ENCODE peak calls at places on chromosomes 13 and 19, in six cellular contexts. V, R, I, M, Z and S are unnamed samples. For H3K9me3, the result is how much of the 10 kb centered on the place peaks cover.

GRCh38 chr19:5078666-5079409 is 109.9 kb downstream of the KDM4B start:
- DNase-seq in V (no peak), R (no peak), I (no peak), M (no peak), Z (no peak), S (no peak)

GRCh38 chr13:55307909-55308308 is 1832.8 kb upstream of the PRR20A start:
- DNase-seq in V (no peak), R (no peak), I (no peak), M (no peak), Z (no peak), S (no peak)

GRCh38 chr19:18373892-18374629 is 11.9 kb upstream of the GDF15 start:
- DNase-seq in V (no peak), R (peak), I (peak), M (peak), Z (peak), S (no peak)

GRCh38 chr19:28482221-28482620 is 730.7 kb downstream of the UQCRFS1 start:
- DNase-seq in V (no peak), R (no peak), I (no peak), M (no peak), Z (no peak), S (no peak)

GRCh38 chr13:56752630-56753029 is 388.1 kb upstream of the PRR20A start:
- DNase-seq in V (no peak), R (no peak), I (no peak), M (no peak), Z (no peak), S (no peak)

GRCh38 chr13:60001892-60002291 is 161.8 kb downstream of the DIAPH3 start:
- DNase-seq in V (no peak), R (peak), I (no peak), M (no peak), Z (no peak), S (no peak)

GRCh38 chr13:24097064-24097463 is 63.5 kb upstream of the SPATA13 start:
- DNase-seq in V (no peak), R (peak), I (no peak), M (no peak), Z (no peak), S (no peak)

GRCh38 chr13:66860868-66861447 is 369.2 kb downstream of the PCDH9 start:
- DNase-seq in V (no peak), R (no peak), I (no peak), M (no peak), Z (no peak), S (no peak)

GRCh38 chr19:38685666-38686529 is 38.4 kb downstream of the ACTN4 start:
- DNase-seq in V (peak), R (peak), I (no peak), M (peak), Z (no peak), S (peak)

GRCh38 chr19:34345934-34346333 is 19.1 kb upstream of the GPI start:
- DNase-seq in V (peak), R (peak), I (peak), M (peak), Z (no peak), S (peak)

GRCh38 chr19:39568604-39569003 is 28.6 kb upstream of the EID2 start:
- DNase-seq in V (no peak), R (peak), I (no peak), M (no peak), Z (no peak), S (no peak)

GRCh38 chr13:99265823-99266426 is 7.7 kb upstream of the GPR18 start:
- DNase-seq in V (no peak), R (peak), I (no peak), M (peak), Z (no peak), S (no peak)

GRCh38 chr13:26601669-26602068 is 44.2 kb downstream of the WASF3 start:
- DNase-seq in V (no peak), R (peak), I (no peak), M (no peak), Z (no peak), S (no peak)

GRCh38 chr13:51916962-51917361 is 55.2 kb downstream of the CCDC70 start:
- DNase-seq in V (no peak), R (no peak), I (no peak), M (no peak), Z (no peak), S (no peak)

GRCh38 chr19:43504426-43505185 is at the start of gene PHLDB3:
- DNase-seq in V (no peak), R (peak), I (peak), M (peak), Z (peak), S (peak)

DNA sequence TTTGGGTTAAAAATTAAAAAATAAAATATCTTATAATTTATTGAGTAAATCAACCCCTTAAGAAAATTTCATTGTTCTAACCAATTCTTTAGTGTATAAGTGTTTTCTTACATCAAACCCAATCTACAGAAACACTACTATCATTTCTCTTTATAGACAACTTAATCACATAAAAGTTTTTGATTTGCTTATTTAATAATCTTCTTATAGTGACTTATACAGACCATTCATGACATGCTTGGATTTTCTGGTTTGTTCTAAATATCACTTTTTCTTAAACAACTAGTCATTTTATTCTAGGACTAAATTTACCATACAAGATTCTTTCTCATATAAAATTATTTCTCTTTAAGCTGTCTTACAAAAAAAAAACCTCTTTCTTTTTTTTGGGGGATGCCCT is 27.3 kb upstream of the ZSCAN5A start:
- DNase-seq in V (no peak), R (no peak), I (no peak), M (no peak), Z (no peak), S (no peak)
- H3K9me3 ChIP-seq in V (under half), R (under half), I (under half), M (under half), Z (under half), S (under half)

GRCh38 chr19:53147645-53148044 is 11.2 kb downstream of the ZNF347 start:
- DNase-seq in V (no peak), R (no peak), I (no peak), M (no peak), Z (no peak), S (no peak)
- H3K9me3 ChIP-seq in V (under half), R (under half), I (half or more), M (under half), Z (half or more), S (under half)

GRCh38 chr19:50065938-50066337 is 40.1 kb downstream of the ZNF473 start:
- DNase-seq in V (no peak), R (no peak), I (no peak), M (no peak), Z (no peak), S (no peak)
- H3K9me3 ChIP-seq in V (under half), R (under half), I (under half), M (under half), Z (under half), S (under half)

GRCh38 chr19:37564624-37565369 is 29.8 kb downstream of the ZNF571 start:
- DNase-seq in V (no peak), R (no peak), I (no peak), M (no peak), Z (no peak), S (no peak)
- H3K9me3 ChIP-seq in V (half or more), R (half or more), I (under half), M (half or more), Z (under half), S (half or more)

GRCh38 chr19:54905908-54906511 is at the start of gene NCR1:
- DNase-seq in V (no peak), R (no peak), I (no peak), M (no peak), Z (no peak), S (no peak)
- H3K9me3 ChIP-seq in V (under half), R (under half), I (under half), M (under half), Z (under half), S (under half)

DNA sequence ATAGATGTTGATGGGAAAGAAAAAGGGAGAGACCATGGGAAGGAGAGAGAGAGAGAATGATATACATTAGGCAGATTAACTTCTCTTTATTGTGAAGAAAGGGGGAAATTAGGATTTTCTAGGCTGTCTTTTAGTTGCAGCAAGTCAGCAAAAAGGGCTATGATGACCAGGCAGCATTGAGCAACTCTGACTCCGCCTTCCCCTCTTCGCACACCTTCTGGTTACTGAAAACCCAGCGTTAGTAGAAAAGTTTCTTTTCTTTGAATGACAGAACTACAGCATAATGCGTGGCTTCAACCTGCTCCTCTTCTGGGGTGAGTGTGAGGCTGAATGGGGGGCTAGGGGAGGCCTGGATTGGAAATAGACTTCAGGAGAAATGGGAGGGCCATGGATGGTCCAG is at the start of gene ADGRE1:
- DNase-seq in V (no peak), R (no peak), I (no peak), M (no peak), Z (no peak), S (no peak)
- H3K9me3 ChIP-seq in V (under half), R (under half), I (under half), M (under half), Z (under half), S (under half)

GRCh38 chr19:3648037-3648905 is 21.7 kb upstream of the CACTIN start:
- DNase-seq in V (no peak), R (no peak), I (no peak), M (no peak), Z (no peak), S (no peak)
- H3K9me3 ChIP-seq in V (under half), R (under half), I (under half), M (under half), Z (under half), S (under half)

GRCh38 chr13:19072543-19072942 is 109.1 kb downstream of the TUBA3C start:
- DNase-seq in V (no peak), R (no peak), I (no peak), M (no peak), Z (no peak), S (no peak)
- H3K9me3 ChIP-seq in V (under half), R (under half), I (under half), M (under half), Z (under half), S (under half)

GRCh38 chr19:57473646-57474045 is 3.7 kb downstream of the ZNF772 start:
- DNase-seq in V (no peak), R (peak), I (no peak), M (no peak), Z (no peak), S (no peak)
- H3K9me3 ChIP-seq in V (half or more), R (under half), I (half or more), M (under half), Z (half or more), S (half or more)

DNA sequence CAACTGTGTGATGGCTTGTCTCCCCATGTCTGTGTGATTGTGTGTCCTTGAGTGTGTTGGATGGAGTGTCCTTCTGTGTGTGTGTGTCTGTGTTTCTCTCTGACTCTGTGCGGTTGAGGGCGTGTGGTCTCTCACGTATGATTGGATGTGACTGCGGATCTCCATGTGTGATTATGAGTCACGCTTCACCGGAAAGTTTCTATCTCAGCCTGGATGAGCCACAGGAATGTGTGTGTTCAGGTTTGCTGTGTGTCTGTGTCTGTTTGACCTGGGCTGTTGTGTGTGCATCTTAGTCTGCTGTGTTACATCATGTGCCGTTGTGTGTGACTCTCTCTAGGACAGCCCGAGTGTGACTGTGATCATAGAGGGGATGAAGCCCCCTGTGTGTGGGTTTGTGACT is 15.5 kb upstream of the ZNF835 start:
- DNase-seq in V (no peak), R (no peak), I (no peak), M (no peak), Z (no peak), S (no peak)
- H3K9me3 ChIP-seq in V (under half), R (under half), I (under half), M (under half), Z (under half), S (under half)